ENCODE peak calls at places on chromosomes 2 and 18, in seven cellular contexts. F is SK-N-SH, V is suprapubic skin, H is ovary, Y is K562, P is A549, K is tibial nerve. X is an unnamed sample.

GRCh38 chr2:118047273-118047898 is 33.5 kb upstream of the CCDC93 start:
- DNase-seq in K (no peak), V (no peak), H (no peak), Y (no peak), P (no peak), F (no peak), X (no peak)

GRCh38 chr2:59654753-59655152 is 898.7 kb downstream of the BCL11A start:
- DNase-seq in F (no peak), K (no peak), H (no peak), P (no peak), Y (no peak), V (no peak), X (no peak)

GRCh38 chr2:60351321-60351720 is 202.1 kb downstream of the BCL11A start:
- DNase-seq in F (no peak), P (no peak), K (no peak), V (no peak), H (no peak), Y (no peak), X (no peak)

GRCh38 chr2:240972201-240972600 is 26.2 kb upstream of the SNED1 start:
- DNase-seq in P (no peak), Y (no peak), F (no peak), H (no peak), K (no peak), V (no peak), X (no peak)

GRCh38 chr2:154350911-154351310 is 347.6 kb upstream of the KCNJ3 start:
- DNase-seq in K (no peak), F (no peak), V (no peak), P (no peak), Y (no peak), H (no peak), X (no peak)

GRCh38 chr2:106143495-106144215 is 50.4 kb downstream of the UXS1 start:
- DNase-seq in F (no peak), H (no peak), Y (no peak), K (no peak), V (no peak), P (no peak), X (no peak)

GRCh38 chr2:24883946-24884345 is 36.1 kb downstream of the ADCY3 start:
- DNase-seq in F (no peak), K (no peak), Y (no peak), H (peak), V (no peak), P (no peak), X (no peak)

GRCh38 chr2:57892920-57893319 is 153.7 kb upstream of the VRK2 start:
- DNase-seq in K (no peak), V (no peak), Y (no peak), P (no peak), H (no peak), F (no peak), X (no peak)

GRCh38 chr2:84878896-84879594 is 1.8 kb downstream of the TRABD2A start:
- DNase-seq in P (no peak), F (no peak), H (no peak), K (no peak), V (no peak), Y (no peak), X (no peak)

GRCh38 chr2:55805662-55806061 is 112.0 kb upstream of the PNPT1 start:
- DNase-seq in Y (no peak), H (no peak), K (no peak), F (no peak), P (no peak), V (no peak), X (no peak)

GRCh38 chr18:32317651-32318050 is 127.8 kb downstream of the MEP1B start:
- DNase-seq in Y (no peak), V (no peak), K (no peak), F (no peak), H (no peak), P (no peak), X (no peak)

GRCh38 chr2:105042189-105042588 is 4.3 kb downstream of the MRPS9 start:
- DNase-seq in K (no peak), H (no peak), P (no peak), Y (no peak), V (no peak), F (no peak), X (no peak)

GRCh38 chr2:15988724-15989123 is 48.4 kb downstream of the MYCN start:
- DNase-seq in Y (no peak), P (no peak), H (no peak), K (no peak), V (no peak), F (no peak), X (no peak)

GRCh38 chr18:28045880-28046279 is 131.1 kb downstream of the CDH2 start:
- DNase-seq in K (no peak), P (no peak), H (no peak), F (no peak), Y (no peak), V (no peak), X (no peak)

GRCh38 chr18:51051105-51051712 is 21.2 kb downstream of the SMAD4 start:
- DNase-seq in P (peak), H (no peak), Y (peak), V (no peak), F (peak), K (no peak), X (no peak)

GRCh38 chr2:47038656-47039501 is 116.2 kb downstream of the STPG4 start:
- DNase-seq in H (no peak), F (no peak), P (no peak), Y (no peak), K (no peak), V (no peak), X (no peak)

GRCh38 chr2:200377143-200377773 is 70.8 kb downstream of the SPATS2L start:
- DNase-seq in P (no peak), V (no peak), K (no peak), H (no peak), Y (no peak), F (no peak), X (no peak)

GRCh38 chr2:200378652-200379290 is 72.3 kb downstream of the SPATS2L start:
- DNase-seq in F (no peak), H (no peak), V (no peak), K (no peak), Y (no peak), P (no peak), X (no peak)

GRCh38 chr2:200373973-200374416 is 67.5 kb downstream of the SPATS2L start:
- DNase-seq in V (no peak), K (no peak), F (no peak), H (no peak), Y (no peak), P (no peak), X (no peak)

GRCh38 chr2:200377774-200378336 is 71.4 kb downstream of the SPATS2L start:
- DNase-seq in K (no peak), V (no peak), H (no peak), P (no peak), Y (peak), F (peak), X (no peak)

DNA sequence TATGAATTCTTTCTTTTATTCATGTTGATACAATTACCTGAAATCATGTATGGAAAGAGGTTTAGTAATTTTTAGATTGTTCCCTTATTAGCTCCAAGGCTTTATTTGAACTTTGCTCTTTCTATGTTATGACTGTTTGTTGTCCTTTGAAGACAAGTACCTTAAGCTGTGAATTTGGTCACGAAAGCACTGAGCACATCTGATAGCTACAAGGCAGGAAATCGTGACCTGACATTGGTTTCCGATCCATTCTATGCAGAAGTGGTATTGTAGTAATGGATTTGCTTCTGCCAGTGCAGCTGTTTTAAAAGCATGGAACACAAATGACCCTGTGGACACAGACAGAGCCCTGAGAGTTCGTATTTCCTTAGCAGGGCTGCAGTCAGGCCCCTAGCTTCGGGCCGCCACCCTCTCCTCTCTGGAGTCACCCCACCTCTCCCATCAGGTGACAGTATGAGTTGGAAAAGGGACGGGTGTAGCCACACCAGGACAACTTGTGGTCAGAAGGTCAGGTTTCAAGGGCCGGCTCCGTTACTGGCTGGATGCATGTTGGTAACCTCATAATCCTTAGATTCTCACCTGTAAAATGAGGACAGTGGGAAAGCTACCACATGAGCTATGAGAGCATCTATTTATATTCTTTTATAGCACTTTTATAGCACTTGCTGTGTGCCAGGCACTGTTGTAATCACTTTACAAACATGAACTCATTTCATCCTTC is 70.1 kb downstream of the SPATS2L start:
- DNase-seq in H (no peak), P (no peak), V (no peak), K (no peak), F (no peak), Y (peak), X (no peak)
- TF ChIP-seq EP300 in H (no peak), P (no peak), V (no peak), K (no peak), F (no peak), Y (no peak), X (peak)

GRCh38 chr18:59767732-59768131 is 70.5 kb upstream of the CCBE1 start:
- DNase-seq in H (no peak), V (no peak), Y (no peak), F (no peak), P (no peak), K (no peak), X (no peak)

GRCh38 chr18:59763541-59764136 is 66.4 kb upstream of the CCBE1 start:
- DNase-seq in F (no peak), Y (no peak), H (no peak), P (no peak), K (no peak), V (no peak), X (no peak)

GRCh38 chr18:59764281-59764680 is 67.1 kb upstream of the CCBE1 start:
- DNase-seq in F (no peak), P (no peak), H (no peak), Y (no peak), K (no peak), V (no peak), X (no peak)

GRCh38 chr18:59765343-59765742 is 68.1 kb upstream of the CCBE1 start:
- DNase-seq in V (no peak), K (no peak), H (no peak), F (no peak), P (no peak), Y (no peak), X (no peak)

DNA sequence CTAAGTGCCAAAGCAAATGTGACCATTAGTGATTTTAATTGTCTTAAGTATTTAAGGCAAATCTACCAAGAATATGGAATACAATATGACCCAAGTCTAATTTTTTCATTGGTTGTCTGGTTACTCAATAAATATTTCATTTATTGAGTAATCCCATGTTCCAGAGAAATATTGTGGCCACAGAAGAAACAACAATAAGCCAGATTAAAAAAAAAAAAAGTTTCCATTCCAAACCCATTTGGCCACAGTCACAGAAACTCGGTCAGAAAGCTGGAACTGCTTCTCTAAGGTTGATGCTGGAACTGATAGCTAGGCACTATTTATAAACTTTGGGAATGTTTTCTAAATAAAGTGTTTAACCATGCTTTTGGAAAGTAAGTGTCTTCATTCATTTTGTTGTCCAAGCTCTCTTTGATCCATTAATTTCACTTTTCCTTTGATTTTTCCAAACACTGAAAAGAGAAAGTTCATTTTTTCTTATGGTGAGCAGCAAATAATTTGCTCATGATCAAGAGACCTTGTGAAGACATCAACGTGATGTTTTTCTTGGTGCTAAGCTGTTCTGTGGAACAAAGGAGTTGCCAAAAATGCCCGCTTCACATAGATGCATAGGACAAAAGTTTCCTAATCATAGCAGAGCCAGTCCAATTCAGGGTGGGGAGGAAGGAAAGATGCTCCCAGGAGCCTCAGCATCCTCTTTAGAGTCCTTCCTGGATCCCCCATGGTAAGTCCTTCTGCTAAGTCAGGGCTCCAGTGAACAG is 72.1 kb upstream of the CCBE1 start:
- DNase-seq in H (no peak), Y (no peak), V (no peak), F (no peak), P (no peak), K (no peak), X (no peak)
- H3K27ac ChIP-seq in H (no peak), Y (no peak), V (peak), F (peak), P (no peak), K (no peak), X (no peak)

GRCh38 chr18:48834421-48835011 is 116.2 kb downstream of the SMAD7 start:
- DNase-seq in V (peak), K (no peak), P (peak), F (no peak), H (no peak), Y (no peak), X (peak)
- H3K4me3 ChIP-seq in V (no peak), K (no peak), P (peak), F (peak), H (no peak), Y (no peak), X (no peak)

GRCh38 chr2:11819235-11819729 is 72.8 kb downstream of the LPIN1 start:
- DNase-seq in H (no peak), Y (no peak), K (no peak), F (no peak), V (no peak), P (no peak), X (no peak)
- TF ChIP-seq EP300 in H (no peak), Y (no peak), K (no peak), F (no peak), V (no peak), P (no peak), X (no peak)

GRCh38 chr2:181779288-181779871 is 99.1 kb upstream of the NEUROD1 start:
- DNase-seq in F (no peak), P (no peak), H (no peak), Y (no peak), V (no peak), K (no peak), X (no peak)
- H3K27ac ChIP-seq in F (peak), P (peak), H (no peak), Y (no peak), V (no peak), K (peak), X (no peak)

DNA sequence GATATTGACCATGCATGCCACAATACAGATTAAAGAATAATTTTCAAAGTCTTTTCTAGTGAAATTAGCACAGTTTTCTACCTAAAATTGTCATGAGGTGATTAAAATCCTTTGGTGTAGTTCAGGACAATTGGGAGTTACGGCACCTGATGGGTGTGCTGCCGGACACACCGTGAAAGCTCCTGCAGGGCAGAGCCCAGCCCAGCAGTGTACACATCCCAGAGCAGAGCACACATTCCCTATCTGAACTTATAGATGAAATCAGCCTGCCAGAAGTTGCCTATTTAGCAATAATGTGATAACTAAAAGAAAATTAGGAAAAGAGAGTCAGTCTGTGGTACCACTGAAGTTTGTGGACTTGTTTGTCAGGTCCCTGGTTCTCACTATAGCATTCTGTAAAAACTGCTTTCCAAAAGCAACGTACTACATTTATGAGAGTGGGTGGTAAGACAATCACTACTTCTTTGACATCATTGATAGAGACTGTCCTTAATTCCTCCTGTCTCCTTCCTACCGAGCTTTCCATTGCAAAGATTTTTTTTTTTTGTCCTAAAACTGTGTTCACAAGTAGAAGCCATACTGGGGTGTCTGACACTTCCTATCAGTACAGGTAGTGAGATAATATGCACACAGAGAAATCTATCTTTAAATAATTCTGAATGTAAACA is 3.4 kb downstream of the CYTIP start:
- DNase-seq in V (no peak), P (no peak), F (no peak), K (no peak), Y (no peak), H (no peak), X (no peak)
- H3K4me3 ChIP-seq in V (peak), P (no peak), F (no peak), K (peak), Y (no peak), H (no peak), X (no peak)